ENCODE peak calls at places on chromosomes 12 and 14, in nine cellular contexts. Q is right cardiac atrium; Z is naive thymus-derived CD4-positive, alpha-beta T cell; A is cardiac fibroblast; U is epithelial cell of proximal tubule; J is CD8-positive, alpha-beta T cell; N is AG09309; F is Peyer's patch; M is coronary artery. P is an unnamed sample.

GRCh38 chr14:88321692-88322504 is 1.2 kb downstream of the KCNK10 start:
- DNase-seq in U (no peak), Z (no peak), Q (no peak), A (no peak), M (no peak), N (no peak), F (no peak), J (no peak), P (no peak)

GRCh38 chr14:101408077-101408831 is 153.0 kb upstream of the DIO3 start:
- DNase-seq in U (no peak), A (peak; percentile 64), M (no peak), Z (no peak), J (no peak), Q (no peak), F (no peak), N (peak; percentile 53), P (no peak)

GRCh38 chr12:38921025-38921677 is 15.8 kb upstream of the CPNE8 start:
- DNase-seq in N (peak; percentile 20), M (no peak), J (no peak), U (no peak), Z (no peak), F (no peak), A (peak; percentile 62), Q (no peak), P (peak; percentile 25)

GRCh38 chr12:51863363-51863920 is 14.9 kb upstream of the FIGNL2 start:
- DNase-seq in F (no peak), M (no peak), Q (no peak), A (no peak), J (no peak), N (no peak), U (no peak), Z (no peak), P (no peak)

GRCh38 chr14:105844047-105844630 is 317.8 kb downstream of the TMEM121 start:
- DNase-seq in F (no peak), N (no peak), Z (no peak), Q (peak; percentile 46), J (no peak), U (no peak), A (no peak), M (peak; percentile 64), P (no peak)

GRCh38 chr12:30822385-30823139 is 67.8 kb upstream of the CAPRIN2 start:
- DNase-seq in N (no peak), Q (peak; percentile 91), Z (no peak), F (peak; percentile 40), U (no peak), A (peak; percentile 56), J (peak; percentile 23), M (peak; percentile 78), P (peak; percentile 84)

GRCh38 chr14:56297449-56297848 is 179.2 kb downstream of the PELI2 start:
- DNase-seq in N (no peak), F (no peak), A (no peak), J (no peak), M (no peak), U (no peak), Q (no peak), Z (no peak), P (no peak)

GRCh38 chr14:51035611-51036192 is 59.2 kb downstream of the TRIM9 start:
- DNase-seq in Z (no peak), F (no peak), N (no peak), U (no peak), A (no peak), M (no peak), Q (no peak), J (no peak), P (no peak)

GRCh38 chr12:58860050-58860787 is 60.1 kb downstream of the LRIG3 start:
- DNase-seq in Q (no peak), U (no peak), J (no peak), F (no peak), Z (no peak), A (no peak), N (no peak), M (no peak), P (no peak)

GRCh38 chr12:92973614-92974013 is 44.5 kb upstream of the EEA1 start:
- DNase-seq in A (peak; percentile 90), J (no peak), Q (no peak), Z (no peak), M (no peak), U (peak; percentile 91), F (no peak), N (peak; percentile 78), P (no peak)

GRCh38 chr12:108611884-108612415 is 14.1 kb upstream of the TMEM119 start:
- DNase-seq in U (peak; percentile 93), Q (peak; percentile 47), Z (no peak), F (peak; percentile 61), A (peak; percentile 64), N (peak; percentile 73), M (no peak), J (peak; percentile 64), P (no peak)

GRCh38 chr12:68780731-68781130 is 27.2 kb upstream of the MDM2 start:
- DNase-seq in U (no peak), M (no peak), F (no peak), Q (no peak), J (no peak), Z (no peak), A (no peak), N (no peak), P (no peak)

GRCh38 chr14:100119251-100119650 is 40.2 kb downstream of the DEGS2 start:
- DNase-seq in Q (peak; percentile 28), Z (no peak), N (no peak), A (no peak), J (no peak), F (no peak), M (no peak), U (no peak), P (no peak)

GRCh38 chr14:105083926-105084685 is 18.9 kb upstream of the GPR132 start:
- DNase-seq in U (no peak), J (no peak), A (no peak), M (no peak), N (no peak), F (no peak), Q (peak; percentile 6), Z (no peak), P (no peak)

GRCh38 chr12:78457951-78458350 is 406.6 kb upstream of the SYT1 start:
- DNase-seq in Z (no peak), N (no peak), Q (no peak), U (no peak), M (no peak), F (no peak), J (no peak), A (no peak), P (no peak)

GRCh38 chr12:1367731-1368285 is 226.6 kb downstream of the FBXL14 start:
- DNase-seq in A (no peak), Q (no peak), F (no peak), N (no peak), U (no peak), M (no peak), Z (no peak), J (no peak), P (no peak)

GRCh38 chr12:93882763-93883162 is 205.6 kb downstream of the CRADD start:
- DNase-seq in M (no peak), Q (no peak), F (no peak), A (no peak), Z (no peak), U (no peak), N (no peak), J (no peak), P (no peak)

GRCh38 chr12:77120156-77120555 is 54.8 kb upstream of the E2F7 start:
- DNase-seq in N (no peak), M (no peak), F (no peak), J (no peak), U (no peak), Z (no peak), Q (no peak), A (peak; percentile 34), P (no peak)

GRCh38 chr14:93994919-93995682 is 2.0 kb upstream of the CCDC197 start:
- DNase-seq in A (peak; percentile 36), M (peak; percentile 90), Z (no peak), U (no peak), J (no peak), Q (peak; percentile 74), N (peak; percentile 73), F (no peak), P (peak; percentile 50)

GRCh38 chr14:45698462-45699134 is 445.6 kb upstream of the MIS18BP1 start:
- DNase-seq in M (no peak), N (no peak), F (no peak), A (no peak), J (no peak), U (peak; percentile 48), Z (no peak), Q (no peak), P (no peak)

GRCh38 chr14:45699451-45699850 is 446.4 kb upstream of the MIS18BP1 start:
- DNase-seq in Z (no peak), F (no peak), Q (no peak), N (no peak), M (no peak), U (no peak), A (no peak), J (no peak), P (no peak)
- H3K4me3 ChIP-seq in Z (no peak overlapping the region), F (no peak overlapping the region), Q (no peak overlapping the region), N (no peak overlapping the region), M (no peak overlapping the region), U (no peak overlapping the region), A (no peak overlapping the region), J (no peak overlapping the region), P (no peak overlapping the region)

GRCh38 chr12:6612652-6613014 is 5.5 kb upstream of the CHD4 start:
- DNase-seq in Q (no peak), F (no peak), Z (no peak), J (no peak), A (no peak), U (no peak), N (no peak), M (no peak), P (no peak)
- H3K4me3 ChIP-seq in Q (no peak overlapping the region), F (peak overlapping the region; percentile 10), Z (peak overlapping the region; percentile 17), J (peak overlapping the region; percentile 30), A (no peak overlapping the region), U (no peak overlapping the region), N (no peak overlapping the region), M (peak overlapping the region; percentile 59), P (no peak overlapping the region)

GRCh38 chr12:70251226-70251625 is 8.0 kb downstream of the CNOT2 start:
- DNase-seq in A (no peak), Q (no peak), F (no peak), J (no peak), M (no peak), N (no peak), U (no peak), Z (no peak), P (no peak)
- H3K4me3 ChIP-seq in A (no peak overlapping the region), Q (no peak overlapping the region), F (no peak overlapping the region), J (no peak overlapping the region), M (no peak overlapping the region), N (no peak overlapping the region), U (no peak overlapping the region), Z (no peak overlapping the region), P (no peak overlapping the region)

DNA sequence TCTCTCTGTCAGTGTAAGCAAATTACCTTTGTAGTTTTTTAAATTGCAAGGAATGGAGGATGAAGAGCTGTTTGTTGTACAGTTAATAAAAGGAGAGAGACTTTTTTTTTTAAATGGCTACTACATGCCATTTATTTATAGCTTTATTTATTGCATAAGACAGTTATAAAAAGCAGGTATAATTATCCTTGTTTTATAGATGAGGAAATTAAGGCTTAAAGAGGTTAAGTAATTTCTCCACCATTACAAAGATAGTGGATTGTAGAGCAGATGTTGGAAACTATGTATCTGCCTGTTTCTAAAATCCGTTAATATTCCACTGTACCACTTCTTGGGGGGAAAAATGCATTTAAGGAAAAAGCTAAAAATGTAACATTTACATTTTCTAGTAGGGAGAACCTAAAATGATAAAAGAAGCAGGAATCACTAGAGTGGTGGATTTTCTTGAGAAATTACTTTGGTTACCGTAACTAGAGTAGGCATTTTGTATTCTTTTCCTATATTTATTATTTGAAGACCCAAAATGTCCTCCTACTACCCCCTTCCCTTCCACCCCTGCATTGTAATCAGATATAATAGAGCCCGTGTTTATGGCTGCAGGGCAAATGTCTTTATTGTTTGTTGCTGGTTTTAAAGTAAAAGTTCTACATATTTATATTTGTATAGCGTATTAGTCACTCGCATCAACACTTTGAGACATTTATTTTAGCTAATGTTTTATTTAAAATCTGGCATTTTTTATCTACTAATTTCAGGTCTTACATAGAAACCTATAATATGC is 2.3 kb downstream of the SNAPC1 start:
- DNase-seq in M (no peak), Z (no peak), Q (no peak), J (no peak), A (no peak), N (no peak), U (no peak), F (no peak), P (no peak)
- H3K4me3 ChIP-seq in M (no peak overlapping the region), Z (no peak overlapping the region), Q (peak overlapping the region; percentile 3), J (no peak overlapping the region), A (no peak overlapping the region), N (no peak overlapping the region), U (peak overlapping the region; percentile 97), F (no peak overlapping the region), P (peak overlapping the region; percentile 86)